ENCODE peak calls at places on chromosomes 2 and 18, in four cellular contexts. S is effector memory CD4-positive, alpha-beta T cell; E is left lung; T is psoas muscle. K is an unnamed sample.

GRCh38 chr2:240431663-240432424 is 3.6 kb upstream of the GPC1 start:
- DNase-seq in S (no peak), E (peak; percentile 44), T (no peak), K (peak; percentile 28)

GRCh38 chr2:233209978-233210680 is 41.3 kb upstream of the ATG16L1 start:
- DNase-seq in S (no peak), E (no peak), T (no peak), K (no peak)

GRCh38 chr2:186540971-186541370 is 48.9 kb upstream of the ITGAV start:
- DNase-seq in S (no peak), E (no peak), T (no peak), K (no peak)

GRCh38 chr2:15040429-15041084 is 408.0 kb downstream of the LRATD1 start:
- DNase-seq in S (no peak), E (no peak), T (no peak), K (peak; percentile 57)

GRCh38 chr2:19575618-19576017 is 217.2 kb upstream of the OSR1 start:
- DNase-seq in S (no peak), E (no peak), T (no peak), K (no peak)

GRCh38 chr2:46697830-46698323 is 217.7 kb downstream of the MCFD2 start:
- DNase-seq in S (no peak), E (no peak), T (peak; percentile 53), K (no peak)

GRCh38 chr2:241636182-241636982 is 576 bp downstream of the THAP4 start:
- DNase-seq in S (no peak), E (peak; percentile 86), T (peak; percentile 69), K (peak; percentile 75)

GRCh38 chr2:71455741-71456569 is 2.6 kb downstream of the DYSF start:
- DNase-seq in S (no peak), E (no peak), T (no peak), K (peak; percentile 74)

GRCh38 chr2:184599875-184600227 is 1.5 kb downstream of the ZNF804A start:
- DNase-seq in S (no peak), E (no peak), T (no peak), K (no peak)

GRCh38 chr2:98382739-98383138 is 36.5 kb downstream of the CNGA3 start:
- DNase-seq in S (no peak), E (no peak), T (no peak), K (no peak)

GRCh38 chr18:44823286-44823685 is 142.6 kb downstream of the SETBP1 start:
- DNase-seq in S (no peak), E (no peak), T (no peak), K (no peak)

GRCh38 chr2:42095923-42096408 is 48.1 kb downstream of the PKDCC start:
- DNase-seq in S (peak; percentile 69), E (no peak), T (peak; percentile 81), K (peak; percentile 70)

GRCh38 chr2:200258881-200259576 is 47.5 kb upstream of the SPATS2L start:
- DNase-seq in S (no peak), E (no peak), T (no peak), K (peak; percentile 20)
- H3K27ac ChIP-seq in S (no peak overlapping the region), E (no peak overlapping the region), T (no peak overlapping the region), K (no peak overlapping the region)

GRCh38 chr2:74850816-74851566 is 17.1 kb downstream of the HK2 start:
- DNase-seq in S (no peak), E (no peak), T (no peak), K (no peak)
- H3K27ac ChIP-seq in S (no peak overlapping the region), E (peak overlapping the region; percentile 93), T (peak overlapping the region; percentile 70), K (no peak overlapping the region)

GRCh38 chr2:66496680-66497420 is 61.9 kb downstream of the MEIS1 start:
- DNase-seq in S (no peak), E (no peak), T (no peak), K (no peak)
- H3K27ac ChIP-seq in S (no peak overlapping the region), E (peak overlapping the region; percentile 51), T (no peak overlapping the region), K (peak overlapping the region; percentile 94)

DNA sequence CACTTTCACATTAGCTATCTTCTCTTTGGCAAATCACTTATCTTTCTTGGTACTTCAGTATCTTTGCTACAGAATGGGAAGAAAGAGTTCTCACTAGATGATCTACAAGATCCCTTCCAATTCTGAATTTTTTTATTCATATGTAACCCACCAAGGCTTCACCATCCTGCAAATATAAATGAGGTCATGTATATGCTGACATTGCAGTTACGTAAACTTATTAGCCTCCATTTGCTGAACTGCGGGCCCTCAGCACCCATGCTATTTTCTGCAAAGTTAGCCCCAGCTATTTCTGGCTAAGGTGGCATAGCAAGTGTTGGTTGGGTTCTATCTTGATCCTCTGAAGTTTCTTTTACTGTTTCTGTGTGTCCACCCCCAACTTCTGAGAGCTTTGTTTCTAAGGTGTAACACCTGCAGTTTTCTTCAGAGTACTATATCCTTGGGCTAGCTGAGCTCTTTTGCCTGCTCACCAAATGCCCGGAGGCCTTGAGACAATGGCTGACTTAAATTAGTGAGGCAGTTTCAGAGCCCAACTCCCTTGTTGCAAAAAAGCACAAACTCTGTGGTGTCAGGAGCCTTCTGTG is 666.9 kb downstream of the IRS1 start:
- DNase-seq in S (no peak), E (no peak), T (no peak), K (no peak)
- H3K27ac ChIP-seq in S (no peak overlapping the region), E (no peak overlapping the region), T (peak overlapping the region; percentile 78), K (no peak overlapping the region)

GRCh38 chr2:29482867-29483266 is 367.7 kb downstream of the CLIP4 start:
- DNase-seq in S (no peak), E (no peak), T (no peak), K (no peak)
- H3K27ac ChIP-seq in S (no peak overlapping the region), E (no peak overlapping the region), T (peak overlapping the region; percentile 21), K (no peak overlapping the region)

DNA sequence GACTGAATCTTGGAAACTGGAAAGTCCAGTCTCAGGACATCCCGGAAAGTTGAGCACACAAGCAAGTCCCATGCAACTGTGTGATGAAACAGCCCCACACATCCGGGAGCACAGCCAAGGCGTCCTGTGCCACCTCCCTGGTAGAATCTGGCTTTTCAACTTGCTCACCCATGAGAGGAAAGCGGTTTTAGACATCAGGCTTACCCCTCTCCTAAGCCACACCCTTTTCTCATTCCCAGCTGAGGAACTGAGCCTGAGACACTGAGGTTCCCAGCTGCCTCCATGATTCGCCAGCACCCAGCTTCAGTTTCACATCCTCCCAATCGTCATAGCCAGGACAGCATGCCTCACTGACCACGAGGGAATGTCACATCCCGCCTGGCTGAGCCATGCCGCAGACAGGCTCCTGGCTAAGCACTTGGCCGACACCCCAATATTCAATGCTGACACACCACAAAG is 60.3 kb downstream of the STEAP3 start:
- DNase-seq in S (no peak), E (no peak), T (peak; percentile 94), K (peak; percentile 82)
- H3K27ac ChIP-seq in S (no peak overlapping the region), E (peak overlapping the region; percentile 50), T (peak overlapping the region; percentile 81), K (no peak overlapping the region)

GRCh38 chr2:127735537-127736399 is 34.5 kb downstream of the SFT2D3 start:
- DNase-seq in S (no peak), E (no peak), T (no peak), K (no peak)
- H3K27ac ChIP-seq in S (no peak overlapping the region), E (no peak overlapping the region), T (peak overlapping the region; percentile 59), K (peak overlapping the region; percentile 2)

DNA sequence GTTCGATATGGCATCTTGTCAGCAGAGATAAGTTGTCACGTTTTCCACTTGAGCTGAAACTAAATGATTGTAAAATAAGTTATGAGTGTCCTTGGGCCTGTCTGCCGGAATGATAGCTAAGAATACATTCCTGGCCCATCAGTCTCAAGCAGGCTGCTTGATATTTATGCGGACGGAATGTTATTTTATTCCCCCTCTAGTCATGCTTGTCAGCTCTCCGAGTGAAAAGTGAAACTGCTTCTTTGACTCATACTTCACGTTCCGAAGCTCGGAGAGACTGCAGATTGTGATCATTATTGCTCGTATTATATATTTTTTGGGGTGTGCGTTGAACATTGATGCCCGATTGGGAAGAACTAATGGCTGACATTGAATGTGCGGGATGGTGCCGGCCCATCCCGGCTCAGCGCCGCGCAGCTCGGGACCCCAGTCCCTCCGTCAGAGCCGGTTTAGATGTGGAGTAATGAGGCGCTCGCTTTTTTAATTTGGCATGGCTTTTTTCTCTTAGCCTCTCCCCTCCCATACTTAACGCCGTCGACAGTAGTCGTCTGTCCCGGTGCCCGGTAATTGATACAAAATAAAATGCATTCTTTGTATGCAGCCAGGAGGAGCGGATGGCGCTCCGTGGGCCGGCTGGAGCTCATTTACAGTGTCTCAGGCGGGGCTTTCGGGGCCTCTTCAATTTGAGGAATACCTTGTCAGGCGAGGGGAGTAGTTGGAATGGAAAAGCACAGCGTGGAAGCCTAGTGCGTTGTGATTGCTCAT is 209.4 kb downstream of the GBX2 start:
- DNase-seq in S (no peak), E (no peak), T (no peak), K (no peak)
- H3K27ac ChIP-seq in S (no peak overlapping the region), E (no peak overlapping the region), T (no peak overlapping the region), K (no peak overlapping the region)

GRCh38 chr18:13551841-13552733 is 174.3 kb downstream of the FAM210A start:
- DNase-seq in S (no peak), E (no peak), T (no peak), K (no peak)
- H3K27ac ChIP-seq in S (no peak overlapping the region), E (no peak overlapping the region), T (no peak overlapping the region), K (no peak overlapping the region)

GRCh38 chr18:12315911-12316310 is 7.9 kb downstream of the TUBB6 start:
- DNase-seq in S (no peak), E (no peak), T (no peak), K (no peak)

GRCh38 chr18:12321331-12321730 is 13.3 kb downstream of the TUBB6 start:
- DNase-seq in S (no peak), E (no peak), T (no peak), K (no peak)

GRCh38 chr18:12317664-12318333 is 9.8 kb downstream of the TUBB6 start:
- DNase-seq in S (no peak), E (no peak), T (no peak), K (no peak)

GRCh38 chr18:12318334-12318697 is 10.3 kb downstream of the TUBB6 start:
- DNase-seq in S (no peak), E (no peak), T (peak; percentile 51), K (no peak)

GRCh38 chr18:12318857-12319256 is 10.8 kb downstream of the TUBB6 start:
- DNase-seq in S (no peak), E (no peak), T (no peak), K (no peak)
- H3K27ac ChIP-seq in S (no peak overlapping the region), E (no peak overlapping the region), T (no peak overlapping the region), K (no peak overlapping the region)

K was measured in right lobe of liver.